ENCODE peak calls at places on chromosomes 1 and 21, in seven cellular contexts. P is IMR-90, C is fibroblast of lung, K is A549, U is A673, N is MM.1S, S is psoas muscle. R is an unnamed sample.

GRCh38 chr1:16922466-16922865 is 735 bp downstream of the CROCC start:
- DNase-seq in P (no peak), C (no peak), K (no peak), U (no peak), N (no peak), S (peak; percentile 3), R (peak; percentile 25)

GRCh38 chr1:63728611-63729226 is 45.1 kb upstream of the ROR1 start:
- DNase-seq in P (no peak), C (no peak), K (no peak), U (no peak), N (no peak), S (no peak), R (no peak)

GRCh38 chr1:63877021-63877767 is 103.4 kb downstream of the ROR1 start:
- DNase-seq in P (no peak), C (no peak), K (no peak), U (no peak), N (no peak), S (no peak), R (no peak)

GRCh38 chr1:30888391-30888790 is 20.2 kb downstream of the SDC3 start:
- DNase-seq in P (peak; percentile 96), C (peak; percentile 96), K (no peak), U (no peak), N (no peak), S (no peak), R (no peak)

GRCh38 chr1:94169126-94169525 is 48.2 kb upstream of the ABCA4 start:
- DNase-seq in P (no peak), C (peak; percentile 2), K (no peak), U (no peak), N (no peak), S (no peak), R (no peak)

GRCh38 chr21:32658524-32658923 is 46.3 kb upstream of the CFAP298 start:
- DNase-seq in P (no peak), C (no peak), K (no peak), U (no peak), N (no peak), S (no peak), R (no peak)

GRCh38 chr1:22712502-22713271 is 2.0 kb downstream of the EPHB2 start:
- DNase-seq in P (peak; percentile 79), C (peak; percentile 85), K (no peak), U (no peak), N (peak; percentile 34), S (no peak), R (no peak)

GRCh38 chr1:179867493-179868330 is 9.9 kb downstream of the TOR1AIP2 start:
- DNase-seq in P (peak; percentile 50), C (peak; percentile 62), K (peak; percentile 64), U (peak; percentile 81), N (peak; percentile 45), S (peak; percentile 26), R (no peak)

GRCh38 chr1:233994112-233994511 is 89.6 kb downstream of the SLC35F3 start:
- DNase-seq in P (no peak), C (no peak), K (no peak), U (no peak), N (no peak), S (no peak), R (no peak)

GRCh38 chr21:34702341-34702807 is 33.6 kb downstream of the CLIC6 start:
- DNase-seq in P (peak; percentile 98), C (peak; percentile 89), K (no peak), U (no peak), N (no peak), S (peak; percentile 84), R (no peak)

GRCh38 chr1:228463559-228464455 is 23.4 kb upstream of the RNF187 start:
- DNase-seq in P (peak; percentile 4), C (peak; percentile 34), K (peak; percentile 77), U (peak; percentile 33), N (peak; percentile 45), S (peak; percentile 23), R (no peak)

GRCh38 chr1:111593403-111594127 is 26.0 kb upstream of the RAP1A start:
- DNase-seq in P (no peak), C (no peak), K (no peak), U (no peak), N (no peak), S (no peak), R (no peak)

GRCh38 chr1:22341791-22342605 is 109.7 kb upstream of the ZBTB40 start:
- DNase-seq in P (peak; percentile 28), C (peak; percentile 88), K (no peak), U (peak; percentile 38), N (no peak), S (no peak), R (no peak)

GRCh38 chr1:157585984-157586383 is 11.9 kb downstream of the FCRL4 start:
- DNase-seq in P (no peak), C (no peak), K (no peak), U (no peak), N (peak; percentile 32), S (no peak), R (no peak)

GRCh38 chr1:182877842-182878241 is 38.7 kb downstream of the DHX9 start:
- DNase-seq in P (no peak), C (no peak), K (no peak), U (no peak), N (no peak), S (no peak), R (no peak)

GRCh38 chr1:117611121-117611601 is 5.3 kb downstream of the TENT5C start:
- DNase-seq in P (no peak), C (no peak), K (no peak), U (no peak), N (peak; percentile 44), S (no peak), R (no peak)

GRCh38 chr21:25638634-25639166 is 358 bp upstream of the JAM2 start:
- DNase-seq in P (peak; percentile 27), C (peak; percentile 55), K (no peak), U (no peak), N (no peak), S (no peak), R (no peak)

GRCh38 chr1:157363660-157364140 is 188.6 kb downstream of the FCRL5 start:
- DNase-seq in P (peak; percentile 22), C (peak; percentile 20), K (peak; percentile 53), U (peak; percentile 50), N (peak; percentile 96), S (no peak), R (no peak)

GRCh38 chr1:211789641-211790464 is 40.7 kb downstream of the LPGAT1 start:
- DNase-seq in P (no peak), C (no peak), K (no peak), U (no peak), N (no peak), S (no peak), R (no peak)

GRCh38 chr1:33119532-33120217 is 38.7 kb downstream of the AZIN2 start:
- DNase-seq in P (peak; percentile 46), C (peak; percentile 19), K (no peak), U (no peak), N (no peak), S (no peak), R (no peak)
- TF ChIP-seq CTCF in P (peak; percentile 22), C (no peak), K (no peak), U (no peak), N (no peak), S (no peak), R (no peak)

DNA sequence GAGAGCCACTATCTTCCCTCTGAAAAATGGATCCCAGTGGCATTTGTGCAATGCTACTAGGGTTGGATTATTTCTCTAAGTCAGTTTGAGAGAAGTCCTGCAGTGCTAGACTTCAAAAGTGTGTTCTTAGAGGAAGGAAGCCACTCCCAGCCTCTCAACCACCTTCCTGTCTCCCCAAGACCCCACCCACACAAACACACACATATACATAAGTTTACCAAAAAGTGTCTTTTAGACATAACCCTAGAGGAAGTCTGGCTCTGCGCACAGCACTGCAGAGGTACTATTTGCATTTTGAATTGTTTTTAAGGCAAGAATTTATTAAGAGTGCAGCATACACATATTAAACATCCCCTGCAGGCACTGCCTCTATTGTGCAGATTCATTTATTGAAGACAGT is 127.3 kb downstream of the HHIPL2 start:
- DNase-seq in P (no peak), C (no peak), K (no peak), U (no peak), N (no peak), S (no peak), R (no peak)
- H3K4me1 ChIP-seq in P (no peaks in the 10 kb centered on the region), C (no peaks in the 10 kb centered on the region), K (no peaks in the 10 kb centered on the region), U (no peaks in the 10 kb centered on the region), N (no peaks in the 10 kb centered on the region), S (no peaks in the 10 kb centered on the region), R (no peaks in the 10 kb centered on the region)

DNA sequence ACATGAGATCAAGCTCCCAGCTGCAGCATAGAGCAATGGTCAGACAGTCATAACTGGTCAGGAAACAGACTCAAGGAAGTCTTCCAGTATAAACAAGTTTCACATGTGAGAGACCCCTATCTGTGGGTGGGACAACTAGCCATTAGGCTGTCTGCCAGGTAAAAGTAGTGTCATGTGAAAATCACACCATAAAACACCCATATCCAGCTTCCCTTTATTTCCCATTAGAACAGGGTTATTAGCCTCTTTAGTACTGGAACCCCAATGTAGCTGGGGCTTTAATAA is 426.7 kb downstream of the KCNT2 start:
- DNase-seq in P (no peak), C (no peak), K (no peak), U (no peak), N (no peak), S (no peak), R (no peak)
- H3K4me3 ChIP-seq in P (no peak overlapping the region), C (no peak overlapping the region), K (no peak overlapping the region), U (no peak overlapping the region), N (no peak overlapping the region), S (no peak overlapping the region), R (no peak overlapping the region)

DNA sequence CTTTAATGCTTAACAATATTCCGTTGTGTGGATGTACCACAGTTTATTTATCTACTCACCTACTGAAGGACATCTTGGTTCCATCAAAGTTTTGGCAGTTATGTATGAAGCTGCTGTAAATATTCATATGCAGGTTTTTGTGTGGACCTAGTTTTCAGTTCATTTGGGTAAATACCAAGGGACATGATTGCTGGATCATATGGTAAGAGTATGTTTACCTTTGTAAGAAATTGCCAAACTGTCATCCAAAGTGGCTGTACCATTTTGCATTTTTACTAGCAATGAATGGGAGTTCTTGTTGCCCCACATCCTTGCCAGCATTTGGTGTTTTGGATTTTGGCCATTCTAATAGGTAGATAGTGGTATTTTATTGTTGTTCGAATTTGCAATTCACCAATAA is 10.0 kb downstream of the ZSCAN20 start:
- DNase-seq in P (no peak), C (no peak), K (no peak), U (no peak), N (no peak), S (no peak), R (no peak)
- TF ChIP-seq CTCF in P (no peak), C (no peak), K (no peak), U (no peak), N (no peak), S (no peak), R (no peak)

GRCh38 chr1:203287896-203288295 is 17.4 kb upstream of the BTG2 start:
- DNase-seq in P (no peak), C (no peak), K (no peak), U (no peak), N (no peak), S (no peak), R (no peak)

GRCh38 chr1:203289982-203290260 is 15.4 kb upstream of the BTG2 start:
- DNase-seq in P (no peak), C (no peak), K (no peak), U (no peak), N (no peak), S (no peak), R (no peak)

GRCh38 chr1:203287109-203287893 is 18.0 kb upstream of the BTG2 start:
- DNase-seq in P (no peak), C (peak; percentile 34), K (no peak), U (no peak), N (peak; percentile 99), S (peak; percentile 60), R (peak; percentile 79)

GRCh38 chr1:203289281-203289981 is 15.9 kb upstream of the BTG2 start:
- DNase-seq in P (no peak), C (no peak), K (no peak), U (no peak), N (peak; percentile 99), S (no peak), R (peak; percentile 72)

GRCh38 chr1:203288351-203288894 is 16.9 kb upstream of the BTG2 start:
- DNase-seq in P (no peak), C (no peak), K (no peak), U (no peak), N (peak; percentile 8), S (no peak), R (no peak)
- H3K4me1 ChIP-seq in P (peaks cover 9% of the 10 kb centered on the region), C (peaks cover 2% of the 10 kb centered on the region), K (peaks cover 14% of the 10 kb centered on the region), U (peaks cover 22% of the 10 kb centered on the region), N (peaks cover 57% of the 10 kb centered on the region), S (peaks cover 71% of the 10 kb centered on the region), R (peaks cover 75% of the 10 kb centered on the region)